ENCODE peak calls at places on chromosomes 6 and 20, in four cellular contexts. I is AG09319, L is upper lobe of left lung, R is IMR-90. Y is an unnamed sample.
A peak's percentile ranks its signal among the peaks of the same experiment; 100 is the strongest.

GRCh38 chr20:46308258-46309157 is at the start of gene CDH22:
- DNase-seq in I (no peak), L (peak; percentile 87), R (peak; percentile 20), Y (no peak)

GRCh38 chr6:27019651-27020552 is 227.6 kb upstream of the PRSS16 start:
- DNase-seq in I (peak; percentile 81), L (peak; percentile 90), R (peak; percentile 93), Y (peak; percentile 64)

GRCh38 chr6:39309942-39310531 is 4.2 kb downstream of the KCNK17 start:
- DNase-seq in I (peak; percentile 24), L (no peak), R (peak; percentile 62), Y (no peak)

GRCh38 chr6:2841264-2842138 is at the start of gene SERPINB1:
- DNase-seq in I (peak; percentile 94), L (peak; percentile 98), R (peak; percentile 97), Y (peak; percentile 84)

GRCh38 chr6:56953597-56954388 is 1.1 kb upstream of the BEND6 start:
- DNase-seq in I (no peak), L (peak; percentile 32), R (no peak), Y (no peak)

GRCh38 chr20:57524511-57525176 is at the start of gene CTCFL:
- DNase-seq in I (no peak), L (peak; percentile 70), R (no peak), Y (no peak)

GRCh38 chr6:30836431-30836866 is 47.9 kb upstream of the DDR1 start:
- DNase-seq in I (peak; percentile 70), L (no peak), R (peak; percentile 54), Y (peak; percentile 49)

GRCh38 chr6:11805259-11806053 is 26.9 kb upstream of the ADTRP start:
- DNase-seq in I (no peak), L (peak; percentile 9), R (no peak), Y (no peak)

GRCh38 chr20:47620808-47621805 is 119.4 kb downstream of the NCOA3 start:
- DNase-seq in I (peak; percentile 40), L (no peak), R (peak; percentile 82), Y (no peak)

GRCh38 chr6:117674991-117675657 is at the start of gene NUS1:
- DNase-seq in I (peak; percentile 83), L (peak; percentile 99), R (peak; percentile 96), Y (peak; percentile 79)
- TF ChIP-seq CTCF in I (peak; percentile 83), L (peak; percentile 85), R (peak; percentile 92), Y (peak; percentile 93)

GRCh38 chr20:560680-561079 is 17.1 kb upstream of the CSNK2A1 start:
- DNase-seq in I (no peak), L (no peak), R (no peak), Y (no peak)
- TF ChIP-seq CTCF in I (no peak), L (no peak), R (no peak), Y (no peak)

GRCh38 chr20:56249244-56249955 is 868 bp downstream of the MC3R start:
- DNase-seq in I (no peak), L (peak; percentile 77), R (no peak), Y (no peak)
- TF ChIP-seq CTCF in I (peak; percentile 21), L (no peak), R (peak; percentile 21), Y (peak; percentile 30)

GRCh38 chr6:152598858-152599537 is 38.2 kb downstream of the SYNE1 start:
- DNase-seq in I (no peak), L (no peak), R (peak; percentile 21), Y (no peak)

GRCh38 chr6:152598421-152598820 is 38.7 kb downstream of the SYNE1 start:
- DNase-seq in I (no peak), L (no peak), R (peak; percentile 13), Y (no peak)

GRCh38 chr6:152596706-152597105 is 40.5 kb downstream of the SYNE1 start:
- DNase-seq in I (no peak), L (no peak), R (no peak), Y (no peak)

GRCh38 chr6:152594726-152595125 is 42.4 kb downstream of the SYNE1 start:
- DNase-seq in I (no peak), L (no peak), R (no peak), Y (no peak)

DNA sequence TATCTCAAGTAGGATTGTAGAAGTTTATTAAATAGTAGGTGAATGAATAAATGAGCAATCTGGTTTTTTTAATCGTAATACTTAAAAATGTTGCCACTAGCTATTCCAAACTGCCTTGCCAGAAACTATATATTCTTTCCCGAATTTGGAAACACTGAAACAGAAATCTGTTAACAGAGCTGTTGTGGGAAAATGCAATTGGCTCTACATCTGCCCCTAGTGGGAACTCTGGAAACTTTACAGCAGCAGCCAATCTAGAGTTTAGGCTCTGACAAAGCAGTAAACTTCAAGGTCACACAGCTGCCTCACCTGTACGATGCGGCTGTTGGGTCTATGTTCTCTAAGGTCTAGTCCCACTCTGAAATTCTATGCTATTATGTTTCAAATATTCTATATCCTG is 41.7 kb downstream of the SYNE1 start:
- DNase-seq in I (no peak), L (no peak), R (peak; percentile 17), Y (no peak)
- TF ChIP-seq CTCF in I (peak; percentile 59), L (peak; percentile 22), R (peak; percentile 40), Y (peak; percentile 60)

DNA sequence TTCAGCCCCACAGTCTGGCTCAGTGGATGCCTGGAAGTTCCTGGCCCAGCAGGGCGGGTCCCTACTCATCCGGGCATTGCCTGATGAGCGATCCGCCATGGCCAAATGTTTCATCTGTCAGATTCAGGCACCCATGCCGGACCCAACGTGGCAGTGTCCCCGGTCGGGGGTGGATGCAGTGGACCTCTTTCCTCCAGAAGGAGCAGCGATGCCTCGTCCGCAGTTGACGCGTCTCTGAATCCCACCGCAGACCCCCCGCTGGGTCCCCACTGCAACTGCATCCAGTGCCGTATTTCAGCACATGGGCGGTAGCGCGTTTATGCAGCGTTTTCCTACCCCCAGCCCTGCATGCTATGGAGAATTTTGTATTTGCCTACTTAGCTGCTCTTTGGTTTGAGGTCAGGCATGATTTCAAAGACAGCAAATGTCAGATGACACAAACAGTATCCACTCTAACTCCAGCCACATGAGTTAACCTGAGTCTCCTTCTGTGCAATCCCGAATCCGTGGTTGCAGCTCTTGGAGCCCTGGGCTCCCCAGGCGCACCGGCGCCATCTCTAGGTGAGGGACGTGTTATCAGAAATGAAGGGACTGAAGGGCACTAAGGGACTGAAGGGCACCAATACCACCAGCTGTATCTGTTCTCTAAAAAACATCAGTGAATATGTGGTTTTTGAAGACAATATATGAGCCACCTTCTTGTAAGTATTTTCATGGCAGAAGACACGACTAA is 72.6 kb upstream of the THBS2 start:
- DNase-seq in I (no peak), L (peak; percentile 65), R (peak; percentile 52), Y (no peak)
- TF ChIP-seq CTCF in I (peak; percentile 38), L (no peak), R (peak; percentile 51), Y (peak; percentile 47)

DNA sequence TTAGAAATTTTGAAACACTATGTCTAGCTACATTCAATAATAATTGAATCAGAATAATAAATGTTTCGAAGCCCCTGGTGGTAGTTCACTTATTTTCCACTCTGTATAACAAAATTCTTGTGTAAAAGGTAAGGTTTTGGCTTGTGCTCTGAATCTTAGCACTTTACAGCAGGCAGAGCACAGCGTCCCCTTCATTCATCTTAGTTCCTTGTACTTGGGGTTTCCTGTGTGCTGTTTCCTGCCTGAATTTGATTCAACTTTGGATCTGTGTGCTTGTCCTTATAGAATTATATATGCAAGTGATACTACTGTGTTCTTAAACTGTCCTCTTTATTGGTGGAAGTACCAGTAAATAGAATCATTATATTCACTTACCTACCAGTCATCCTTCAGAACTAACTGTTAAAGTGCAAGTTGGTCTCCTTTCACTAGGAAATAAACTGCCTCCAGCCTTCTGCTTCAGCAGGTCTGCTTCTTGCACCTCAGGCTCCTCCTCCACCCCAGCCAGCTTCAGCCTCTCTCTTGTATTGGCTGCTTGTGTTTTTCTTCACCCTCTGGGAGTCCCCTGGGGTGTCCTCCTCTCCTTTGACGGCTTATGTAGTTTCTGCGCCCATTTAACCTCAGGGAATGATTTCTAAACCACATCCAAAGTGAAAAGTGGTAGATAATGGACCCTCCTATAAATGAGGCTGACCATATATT is 28.8 kb upstream of the TULP4 start:
- DNase-seq in I (no peak), L (no peak), R (peak; percentile 67), Y (no peak)
- TF ChIP-seq CTCF in I (no peak), L (no peak), R (no peak), Y (no peak)

GRCh38 chr6:116547358-116547757 is 1.9 kb upstream of the TRAPPC3L start:
- DNase-seq in I (no peak), L (no peak), R (no peak), Y (no peak)
- TF ChIP-seq CTCF in I (no peak), L (no peak), R (no peak), Y (no peak)

DNA sequence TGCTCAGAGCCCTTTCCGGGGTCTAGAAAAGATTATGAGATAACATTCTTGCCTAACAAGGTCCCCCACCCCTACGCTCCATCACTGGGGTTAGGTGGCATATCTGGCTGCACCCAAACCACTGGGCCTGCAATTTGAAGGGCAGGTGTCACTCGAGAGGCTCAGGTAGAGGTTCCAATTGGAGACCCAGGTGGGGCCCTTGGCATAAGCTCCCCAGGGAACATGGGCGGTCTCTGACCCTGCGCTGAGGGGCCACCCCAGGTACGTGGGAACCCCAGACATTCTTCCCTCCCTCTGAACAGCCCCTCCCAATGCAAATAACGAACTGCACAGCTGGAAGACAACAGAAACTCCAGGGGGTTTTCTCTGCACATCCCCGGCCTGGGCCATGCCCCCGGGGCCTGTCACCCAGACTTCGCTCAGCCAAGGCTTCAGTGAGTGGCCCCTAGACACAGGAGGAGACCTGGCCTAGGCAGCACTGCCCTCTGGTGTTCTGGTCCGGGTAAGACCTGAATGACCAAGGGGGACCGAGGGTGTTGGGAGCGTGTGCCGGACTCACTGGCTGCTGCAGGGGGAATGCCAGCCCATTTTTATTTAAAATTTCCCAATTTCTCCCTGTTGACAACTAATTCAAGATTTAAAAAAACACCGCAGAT is 47.5 kb downstream of the DSTN start:
- DNase-seq in I (no peak), L (no peak), R (no peak), Y (no peak)
- TF ChIP-seq CTCF in I (peak; percentile 52), L (peak; percentile 50), R (peak; percentile 53), Y (peak; percentile 58)

Y was measured in BJ.